ENCODE peak calls at places on chromosomes 6 and 20, in eight cellular contexts. N is NAMALWA; E is brain microvascular endothelial cell; Q is CD4-positive, alpha-beta T cell; G is EH; T is globus pallidus; U is NCI-H345; D is T1000. P is an unnamed sample.

GRCh38 chr6:5663739-5664138 is 343.0 kb downstream of the NRN1 start:
- DNase-seq in E (no peak), U (no peak), G (no peak), Q (no peak), D (no peak), T (no peak), N (no peak), P (no peak)

GRCh38 chr6:13045676-13046075 is 282.7 kb downstream of the TBC1D7 start:
- DNase-seq in Q (no peak), E (no peak), U (no peak), T (no peak), N (no peak), G (no peak), D (no peak), P (no peak)

GRCh38 chr6:65229768-65230167 is 477.3 kb downstream of the EYS start:
- DNase-seq in D (no peak), G (no peak), E (no peak), Q (no peak), T (no peak), N (no peak), U (no peak), P (peak)

GRCh38 chr6:142846459-142846831 is 98.5 kb downstream of the HIVEP2 start:
- DNase-seq in Q (no peak), U (no peak), T (no peak), D (no peak), G (peak), E (no peak), N (no peak), P (peak)

GRCh38 chr6:80689700-80690099 is 583.2 kb downstream of the BCKDHB start:
- DNase-seq in D (no peak), U (no peak), G (no peak), T (no peak), E (no peak), Q (no peak), N (no peak), P (no peak)

GRCh38 chr6:138966870-138967269 is 21.2 kb downstream of the REPS1 start:
- DNase-seq in Q (no peak), U (no peak), N (no peak), G (no peak), T (no peak), D (no peak), E (no peak), P (no peak)

GRCh38 chr6:112269165-112269564 is 14.8 kb upstream of the LAMA4 start:
- DNase-seq in U (no peak), Q (no peak), G (peak), E (no peak), D (no peak), T (no peak), N (peak), P (peak)

GRCh38 chr6:163415620-163416379 is 1.3 kb downstream of the QKI start:
- DNase-seq in T (peak), G (peak), N (peak), Q (peak), U (no peak), D (no peak), E (peak), P (peak)

GRCh38 chr20:37990571-37991151 is 42.6 kb downstream of the TTI1 start:
- DNase-seq in D (no peak), N (peak), E (peak), U (no peak), T (no peak), Q (peak), G (peak), P (peak)

GRCh38 chr20:13525225-13525940 is 113.3 kb downstream of the TASP1 start:
- DNase-seq in N (no peak), Q (no peak), D (peak), G (peak), E (peak), T (no peak), U (no peak), P (peak)

GRCh38 chr6:108195209-108195608 is 29.4 kb downstream of the NR2E1 start:
- DNase-seq in N (no peak), Q (no peak), T (no peak), G (no peak), E (no peak), D (no peak), U (no peak), P (no peak)

GRCh38 chr6:43511824-43512415 is 1.8 kb upstream of the LRRC73 start:
- DNase-seq in E (no peak), N (no peak), G (no peak), Q (no peak), D (no peak), T (no peak), U (no peak), P (no peak)

GRCh38 chr20:46081074-46081473 is 8.7 kb downstream of the NCOA5 start:
- DNase-seq in G (no peak), N (no peak), Q (no peak), D (no peak), T (no peak), U (no peak), E (no peak), P (no peak)

GRCh38 chr6:148570456-148570855 is 176.4 kb upstream of the UST start:
- DNase-seq in Q (no peak), G (no peak), D (no peak), E (no peak), N (no peak), T (no peak), U (no peak), P (no peak)

GRCh38 chr6:148296746-148297145 is 45.9 kb upstream of the SASH1 start:
- DNase-seq in U (no peak), D (no peak), T (peak), G (peak), N (no peak), E (no peak), Q (no peak), P (no peak)

GRCh38 chr20:17571967-17572638 is 2.2 kb downstream of the DSTN start:
- DNase-seq in E (no peak), D (no peak), N (peak), Q (no peak), U (no peak), T (no peak), G (no peak), P (no peak)

GRCh38 chr6:3305831-3306230 is 47.1 kb downstream of the PSMG4 start:
- DNase-seq in D (no peak), Q (no peak), E (no peak), U (no peak), T (no peak), N (no peak), G (no peak), P (no peak)

GRCh38 chr6:107658920-107659879 is 164.9 kb downstream of the SCML4 start:
- DNase-seq in N (no peak), E (no peak), Q (no peak), T (no peak), G (no peak), D (no peak), U (peak), P (peak)

GRCh38 chr6:51112731-51113130 is 294.1 kb downstream of the TFAP2B start:
- DNase-seq in G (no peak), D (no peak), E (no peak), T (no peak), U (no peak), N (no peak), Q (no peak), P (no peak)

GRCh38 chr6:165060636-165061190 is 248.7 kb downstream of the C6orf118 start:
- DNase-seq in G (no peak), D (no peak), E (no peak), Q (no peak), T (no peak), N (no peak), U (no peak), P (no peak)

GRCh38 chr6:44010411-44011349 is 116.6 kb downstream of the MRPL14 start:
- DNase-seq in N (no peak), U (peak), T (no peak), D (peak), G (peak), Q (no peak), E (peak), P (peak)

GRCh38 chr6:113857565-113858066 is 471 bp downstream of the MARCKS start:
- DNase-seq in T (peak), N (no peak), E (no peak), D (no peak), Q (no peak), G (no peak), U (peak), P (no peak)

GRCh38 chr20:25293910-25294458 is 46.1 kb downstream of the PYGB start:
- DNase-seq in E (no peak), N (no peak), D (no peak), U (no peak), T (no peak), Q (no peak), G (no peak), P (no peak)

GRCh38 chr6:21808551-21809181 is 215.1 kb downstream of the SOX4 start:
- DNase-seq in D (no peak), E (no peak), U (peak), Q (no peak), T (no peak), G (no peak), N (no peak), P (no peak)

GRCh38 chr6:31203345-31203979 is 33.0 kb upstream of the POU5F1 start:
- DNase-seq in G (peak), U (peak), N (peak), E (peak), T (no peak), Q (peak), D (no peak), P (peak)

GRCh38 chr20:46998497-46999190 is 104.0 kb downstream of the EYA2 start:
- DNase-seq in U (peak), T (no peak), E (no peak), G (no peak), D (no peak), Q (no peak), N (no peak), P (no peak)

GRCh38 chr6:36050305-36050704 is 22.7 kb downstream of the MAPK14 start:
- DNase-seq in N (no peak), U (no peak), Q (no peak), D (no peak), E (no peak), G (no peak), T (no peak), P (no peak)

GRCh38 chr20:24634855-24635254 is 165.4 kb downstream of the SYNDIG1 start:
- DNase-seq in U (peak), D (peak), E (peak), G (peak), T (peak), N (no peak), Q (no peak), P (peak)

GRCh38 chr6:9801255-9801757 is 613.6 kb downstream of the TFAP2A start:
- DNase-seq in Q (no peak), N (no peak), D (no peak), G (peak), T (no peak), E (no peak), U (no peak), P (peak)

P was measured in IMR-90.